ENCODE peak calls at places on chromosomes 1 and 21, in five cellular contexts. V is prostate gland, F is body of pancreas, U is suprapubic skin, J is IMR-90. C is an unnamed sample. For H3K36me3 and H3K27me3, the result is how much of the 10 kb centered on the place peaks cover.

GRCh38 chr1:231600461-231600976 is 26.1 kb upstream of the DISC1 start:
- DNase-seq in V (no peak), F (no peak), U (no peak), J (peak), C (no peak)

GRCh38 chr1:27656157-27656893 is 15.7 kb downstream of the IFI6 start:
- DNase-seq in V (no peak), F (peak), U (no peak), J (peak), C (no peak)

GRCh38 chr1:185960377-185961151 is 226.4 kb downstream of the HMCN1 start:
- DNase-seq in V (no peak), F (peak), U (peak), J (peak), C (no peak)

GRCh38 chr1:63368131-63368530 is 704 bp downstream of the ALG6 start:
- DNase-seq in V (no peak), F (no peak), U (no peak), J (no peak), C (no peak)

GRCh38 chr21:43306391-43306790 is 120.5 kb downstream of the SIK1 start:
- DNase-seq in V (no peak), F (no peak), U (no peak), J (no peak), C (peak)

GRCh38 chr1:247216246-247216645 is 39.6 kb upstream of the VN1R5 start:
- DNase-seq in V (no peak), F (no peak), U (no peak), J (no peak), C (no peak)

GRCh38 chr1:82273816-82274215 is 473.1 kb downstream of the ADGRL2 start:
- DNase-seq in V (no peak), F (no peak), U (no peak), J (no peak), C (no peak)

GRCh38 chr1:245411245-245411644 is 256.5 kb downstream of the KIF26B start:
- DNase-seq in V (no peak), F (no peak), U (no peak), J (peak), C (no peak)

GRCh38 chr1:116375165-116375883 is 2.3 kb downstream of the ATP1A1 start:
- DNase-seq in V (no peak), F (peak), U (no peak), J (no peak), C (no peak)

GRCh38 chr1:77796695-77797405 is 17.4 kb downstream of the MIGA1 start:
- DNase-seq in V (peak), F (no peak), U (no peak), J (no peak), C (no peak)

GRCh38 chr21:39004776-39005605 is 178.3 kb downstream of the PSMG1 start:
- DNase-seq in V (no peak), F (no peak), U (no peak), J (peak), C (no peak)

GRCh38 chr1:172719694-172720138 is 60.8 kb downstream of the FASLG start:
- DNase-seq in V (no peak), F (no peak), U (no peak), J (peak), C (no peak)

GRCh38 chr1:151171190-151171589 is 4.6 kb downstream of the TMOD4 start:
- DNase-seq in V (no peak), F (no peak), U (no peak), J (no peak), C (no peak)

DNA sequence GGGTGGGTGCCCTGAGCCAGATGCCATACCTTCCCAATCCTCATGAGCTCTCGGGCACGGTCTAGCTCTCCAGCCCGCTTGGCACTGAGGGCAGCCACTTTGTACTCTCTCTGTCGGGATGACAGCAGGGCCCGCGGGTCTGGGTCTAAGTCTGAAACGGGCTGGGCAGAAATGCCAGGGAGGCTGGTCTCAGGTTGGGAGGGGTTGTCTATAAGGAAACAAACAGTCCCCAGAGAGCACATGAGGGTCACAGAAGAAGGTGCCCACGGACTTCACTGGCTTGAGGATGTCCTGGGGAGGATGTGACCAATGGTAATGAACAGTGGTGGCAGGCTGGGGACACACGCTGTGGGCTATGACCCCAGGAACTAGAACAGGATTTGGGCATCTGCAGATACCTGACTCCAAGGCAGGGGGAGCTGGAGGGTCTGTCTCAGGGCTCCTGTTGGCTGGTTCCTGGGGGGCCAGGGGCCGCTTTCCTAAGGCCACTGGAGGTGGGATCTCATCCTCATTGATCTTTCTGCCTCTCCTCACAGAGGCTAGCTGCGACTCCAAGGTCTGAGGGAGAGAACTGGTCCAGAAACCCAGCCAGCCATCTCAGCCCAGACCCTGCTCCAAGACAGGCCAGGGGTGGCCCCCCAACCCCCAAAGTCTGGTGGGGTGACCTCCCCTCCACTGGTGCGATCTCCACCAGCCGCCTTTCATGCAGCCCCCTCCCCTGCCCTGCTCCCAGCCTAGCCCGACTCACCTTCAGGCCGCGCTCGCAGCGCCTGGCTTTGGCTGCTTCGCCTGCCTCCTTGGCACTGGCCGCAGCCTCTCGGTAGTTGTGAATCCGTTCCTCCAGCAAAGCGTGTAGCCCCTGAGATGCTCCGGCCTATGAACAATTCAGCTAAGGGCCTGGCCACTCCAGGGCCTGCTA is 6.1 kb downstream of the CC2D1B start:
- DNase-seq in V (no peak), F (no peak), U (no peak), J (no peak), C (no peak)
- H3K36me3 ChIP-seq in V (under half), F (under half), U (half or more), J (half or more), C (half or more)

GRCh38 chr1:6103854-6104530 is 58.3 kb downstream of the KCNAB2 start:
- DNase-seq in V (no peak), F (no peak), U (no peak), J (no peak), C (peak)

GRCh38 chr1:6105763-6106162 is 60.1 kb downstream of the KCNAB2 start:
- DNase-seq in V (no peak), F (no peak), U (no peak), J (no peak), C (no peak)

GRCh38 chr1:6104631-6105030 is 58.9 kb downstream of the KCNAB2 start:
- DNase-seq in V (no peak), F (no peak), U (no peak), J (no peak), C (peak)

GRCh38 chr1:6106321-6106731 is 60.6 kb downstream of the KCNAB2 start:
- DNase-seq in V (no peak), F (no peak), U (no peak), J (no peak), C (no peak)

GRCh38 chr1:6105218-6105679 is 59.6 kb downstream of the KCNAB2 start:
- DNase-seq in V (no peak), F (no peak), U (no peak), J (no peak), C (no peak)
- TF ChIP-seq CTCF in V (no peak), F (no peak), U (no peak), J (no peak), C (no peak)

GRCh38 chr1:19780267-19780877 is 19.3 kb downstream of the TMCO4 start:
- DNase-seq in V (no peak), F (no peak), U (no peak), J (no peak), C (no peak)
- H3K27me3 ChIP-seq in V (under half), F (under half), U (under half), J (under half), C (under half)

DNA sequence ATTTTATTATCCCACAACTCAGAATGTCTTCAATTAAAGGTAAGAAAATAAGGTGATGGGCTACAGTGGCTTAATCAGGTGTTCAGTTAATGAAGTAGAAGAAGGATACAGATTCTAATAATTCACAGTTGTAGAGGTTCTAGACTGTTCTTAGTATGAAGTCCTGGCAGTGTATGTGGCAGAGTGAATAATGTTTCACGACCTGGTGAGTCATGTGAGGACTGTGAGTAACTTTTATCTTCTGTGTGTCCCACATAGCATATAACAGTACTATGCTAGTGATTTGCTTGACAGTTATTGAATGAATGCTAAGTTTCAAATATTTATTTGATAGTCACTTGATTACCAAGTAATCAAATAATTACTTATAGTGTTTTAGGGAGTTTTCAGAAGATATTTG is 20.0 kb downstream of the SLC16A4 start:
- DNase-seq in V (no peak), F (no peak), U (no peak), J (peak), C (no peak)
- H3K36me3 ChIP-seq in V (under half), F (under half), U (under half), J (under half), C (half or more)

DNA sequence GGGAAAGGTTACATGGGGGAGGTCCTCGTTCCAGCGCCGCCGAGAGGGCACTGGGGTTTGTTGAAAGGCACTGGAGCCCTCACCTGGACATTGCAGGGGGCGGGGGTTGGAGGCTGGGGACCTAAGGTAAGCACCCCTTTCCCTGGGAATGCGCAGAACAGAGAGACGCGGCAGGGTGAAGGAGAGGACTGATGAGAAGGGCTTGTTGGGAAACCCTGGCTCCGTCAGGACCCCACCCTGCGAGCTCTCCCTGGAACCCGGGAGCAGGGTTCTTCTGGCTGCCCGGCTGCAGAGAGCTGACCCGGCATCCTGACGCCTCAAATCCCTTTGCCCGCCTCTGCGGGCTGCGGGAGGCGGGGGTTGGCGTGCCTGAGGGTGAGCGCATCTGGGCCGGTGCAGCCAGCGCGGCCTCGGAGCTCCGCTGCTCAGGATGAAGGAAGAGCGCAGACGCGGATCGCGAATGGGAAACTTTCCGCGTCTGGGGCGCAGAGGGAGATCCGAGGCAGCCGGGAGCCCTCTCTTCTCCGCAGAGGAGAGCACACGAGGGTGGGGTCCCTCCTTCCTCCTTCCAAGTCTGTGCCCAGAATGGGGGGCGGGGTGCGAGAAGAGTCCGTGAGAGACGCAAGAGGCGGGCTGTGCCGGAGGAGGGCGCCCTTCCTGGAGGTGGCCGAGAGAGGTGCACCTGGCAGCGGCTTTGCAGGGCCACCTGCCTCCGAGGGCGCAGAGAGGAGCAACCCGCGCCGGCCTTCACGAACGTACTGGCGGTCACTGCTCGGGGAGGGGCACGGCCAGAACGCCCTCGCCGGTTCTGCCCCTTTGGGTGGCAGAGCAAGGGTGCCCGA is 2.4 kb downstream of the IGSF21 start:
- DNase-seq in V (peak), F (peak), U (no peak), J (no peak), C (no peak)
- TF ChIP-seq CTCF in V (peak), F (no peak), U (no peak), J (no peak), C (no peak)

GRCh38 chr1:85047144-85047471 is 1.2 kb downstream of the MCOLN3 start:
- DNase-seq in V (no peak), F (no peak), U (no peak), J (no peak), C (peak)

GRCh38 chr1:85049735-85050166 is 1.5 kb upstream of the MCOLN3 start:
- DNase-seq in V (no peak), F (peak), U (no peak), J (no peak), C (no peak)

GRCh38 chr1:85047472-85048295 is 616 bp downstream of the MCOLN3 start:
- DNase-seq in V (no peak), F (peak), U (no peak), J (no peak), C (no peak)

GRCh38 chr1:85048296-85049064 is at the start of gene MCOLN3:
- DNase-seq in V (peak), F (peak), U (peak), J (no peak), C (peak)
- H3K27me3 ChIP-seq in V (under half), F (under half), U (under half), J (half or more), C (under half)

DNA sequence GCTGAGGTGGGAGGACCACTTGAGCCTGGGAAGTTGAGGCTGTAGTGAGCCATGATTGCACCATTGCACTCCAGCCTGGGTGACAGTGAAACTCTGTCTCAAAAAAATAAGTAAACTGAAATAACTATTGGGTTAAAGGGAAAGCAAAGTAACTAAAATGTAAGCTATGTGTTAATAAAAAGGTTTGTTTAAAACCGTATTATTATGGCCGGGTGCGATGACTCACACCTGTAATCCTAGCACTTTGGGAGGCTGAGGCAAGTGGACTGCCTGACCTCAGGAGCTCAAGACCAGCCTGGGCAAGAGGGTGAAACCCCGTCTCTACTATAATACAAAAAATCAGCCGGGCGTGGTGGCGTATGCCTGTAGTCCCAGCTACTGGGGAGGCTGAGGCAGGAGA is 27.0 kb downstream of the NVL start:
- DNase-seq in V (no peak), F (no peak), U (no peak), J (peak), C (no peak)
- H3K36me3 ChIP-seq in V (under half), F (under half), U (half or more), J (under half), C (under half)

C was measured in RWPE2.